ENCODE peak calls at places on chromosome 1, in five cellular contexts. One of them, this sample, is unnamed.
A peak's percentile ranks its signal among the peaks of the same experiment; 100 is the strongest.

GRCh38 chr1:7247683-7248401 is 462.6 kb downstream of the CAMTA1 start:
- DNase-seq in dorsolateral prefrontal cortex: no peak
- DNase-seq in glutamatergic neuron: no peak
- DNase-seq in activated CD4-positive, alpha-beta T cell treated with anti-CD3 and anti-CD28 coated beads, Interleukin-2, amount 50 U/mL, for 48 hours: no peak
- DNase-seq in naive thymus-derived CD8-positive, alpha-beta T cell: no peak
- DNase-seq in this sample: no peak

GRCh38 chr1:203870256-203870655 is 8.9 kb downstream of the SNRPE start:
- DNase-seq in dorsolateral prefrontal cortex: no peak
- DNase-seq in naive thymus-derived CD8-positive, alpha-beta T cell: no peak
- DNase-seq in glutamatergic neuron: no peak
- DNase-seq in activated CD4-positive, alpha-beta T cell treated with anti-CD3 and anti-CD28 coated beads, Interleukin-2, amount 50 U/mL, for 48 hours: no peak
- DNase-seq in this sample: no peak

GRCh38 chr1:199029401-199029800 is 390.6 kb downstream of the PTPRC start:
- DNase-seq in dorsolateral prefrontal cortex: no peak
- DNase-seq in glutamatergic neuron: no peak
- DNase-seq in naive thymus-derived CD8-positive, alpha-beta T cell: no peak
- DNase-seq in activated CD4-positive, alpha-beta T cell treated with anti-CD3 and anti-CD28 coated beads, Interleukin-2, amount 50 U/mL, for 48 hours: no peak
- DNase-seq in this sample: no peak

GRCh38 chr1:98323906-98324358 is 337.6 kb upstream of the SNX7 start:
- DNase-seq in activated CD4-positive, alpha-beta T cell treated with anti-CD3 and anti-CD28 coated beads, Interleukin-2, amount 50 U/mL, for 48 hours: no peak
- DNase-seq in naive thymus-derived CD8-positive, alpha-beta T cell: no peak
- DNase-seq in dorsolateral prefrontal cortex: no peak
- DNase-seq in glutamatergic neuron: no peak
- DNase-seq in this sample: no peak

GRCh38 chr1:16614361-16615252 is 1.2 kb upstream of the NBPF1 start:
- DNase-seq in activated CD4-positive, alpha-beta T cell treated with anti-CD3 and anti-CD28 coated beads, Interleukin-2, amount 50 U/mL, for 48 hours: no peak
- DNase-seq in dorsolateral prefrontal cortex: peak; percentile 40
- DNase-seq in naive thymus-derived CD8-positive, alpha-beta T cell: peak; percentile 0
- DNase-seq in glutamatergic neuron: no peak
- DNase-seq in this sample: no peak

GRCh38 chr1:108734176-108734865 is 12.2 kb upstream of the STXBP3 start:
- DNase-seq in activated CD4-positive, alpha-beta T cell treated with anti-CD3 and anti-CD28 coated beads, Interleukin-2, amount 50 U/mL, for 48 hours: no peak
- DNase-seq in naive thymus-derived CD8-positive, alpha-beta T cell: no peak
- DNase-seq in glutamatergic neuron: no peak
- DNase-seq in dorsolateral prefrontal cortex: no peak
- DNase-seq in this sample: no peak

GRCh38 chr1:201539561-201540404 is 856 bp downstream of the NAV1 start:
- DNase-seq in naive thymus-derived CD8-positive, alpha-beta T cell: no peak
- DNase-seq in glutamatergic neuron: peak; percentile 50
- DNase-seq in dorsolateral prefrontal cortex: peak; percentile 78
- DNase-seq in activated CD4-positive, alpha-beta T cell treated with anti-CD3 and anti-CD28 coated beads, Interleukin-2, amount 50 U/mL, for 48 hours: no peak
- DNase-seq in this sample: no peak

GRCh38 chr1:6235302-6235680 is 473 bp downstream of the ICMT start:
- DNase-seq in activated CD4-positive, alpha-beta T cell treated with anti-CD3 and anti-CD28 coated beads, Interleukin-2, amount 50 U/mL, for 48 hours: peak; percentile 36
- DNase-seq in glutamatergic neuron: no peak
- DNase-seq in naive thymus-derived CD8-positive, alpha-beta T cell: no peak
- DNase-seq in dorsolateral prefrontal cortex: no peak
- DNase-seq in this sample: no peak

GRCh38 chr1:186775881-186776560 is 52.7 kb upstream of the PLA2G4A start:
- DNase-seq in activated CD4-positive, alpha-beta T cell treated with anti-CD3 and anti-CD28 coated beads, Interleukin-2, amount 50 U/mL, for 48 hours: no peak
- DNase-seq in dorsolateral prefrontal cortex: no peak
- DNase-seq in glutamatergic neuron: no peak
- DNase-seq in naive thymus-derived CD8-positive, alpha-beta T cell: no peak
- DNase-seq in this sample: no peak

GRCh38 chr1:230938924-230939368 is 39.7 kb downstream of the TTC13 start:
- DNase-seq in glutamatergic neuron: no peak
- DNase-seq in naive thymus-derived CD8-positive, alpha-beta T cell: no peak
- DNase-seq in dorsolateral prefrontal cortex: no peak
- DNase-seq in activated CD4-positive, alpha-beta T cell treated with anti-CD3 and anti-CD28 coated beads, Interleukin-2, amount 50 U/mL, for 48 hours: no peak
- DNase-seq in this sample: no peak